ENCODE peak calls at places on chromosome 2, in ten cellular contexts. One of them, this sample, is unnamed.

GRCh38 chr2:9118383-9118960 is 88.1 kb upstream of the ASAP2 start:
- DNase-seq in thyroid gland: no peak
- DNase-seq in AG04450: no peak
- DNase-seq in sigmoid colon: peak; percentile 27
- DNase-seq in uterus: no peak
- DNase-seq in CD8-positive, alpha-beta memory T cell: no peak
- DNase-seq in GM23248: no peak
- DNase-seq in astrocyte: no peak
- DNase-seq in DND-41: no peak
- DNase-seq in Panc1: no peak
- DNase-seq in this sample: no peak

GRCh38 chr2:65528241-65528574 is 95.8 kb upstream of the SPRED2 start:
- DNase-seq in thyroid gland: no peak
- DNase-seq in AG04450: no peak
- DNase-seq in sigmoid colon: no peak
- DNase-seq in uterus: no peak
- DNase-seq in CD8-positive, alpha-beta memory T cell: no peak
- DNase-seq in GM23248: no peak
- DNase-seq in astrocyte: no peak
- DNase-seq in DND-41: no peak
- DNase-seq in Panc1: no peak
- DNase-seq in this sample: no peak

GRCh38 chr2:119823734-119824334 is 64.1 kb downstream of the PTPN4 start:
- DNase-seq in thyroid gland: peak; percentile 36
- DNase-seq in AG04450: no peak
- DNase-seq in sigmoid colon: no peak
- DNase-seq in uterus: no peak
- DNase-seq in CD8-positive, alpha-beta memory T cell: peak; percentile 31
- DNase-seq in GM23248: peak; percentile 72
- DNase-seq in astrocyte: peak; percentile 19
- DNase-seq in DND-41: peak; percentile 19
- DNase-seq in Panc1: no peak
- DNase-seq in this sample: peak; percentile 27

GRCh38 chr2:65442420-65443020 is 10.1 kb upstream of the SPRED2 start:
- DNase-seq in thyroid gland: no peak
- DNase-seq in AG04450: no peak
- DNase-seq in sigmoid colon: no peak
- DNase-seq in uterus: no peak
- DNase-seq in CD8-positive, alpha-beta memory T cell: no peak
- DNase-seq in GM23248: no peak
- DNase-seq in astrocyte: no peak
- DNase-seq in DND-41: no peak
- DNase-seq in Panc1: no peak
- DNase-seq in this sample: no peak

GRCh38 chr2:45275235-45275805 is 266.1 kb upstream of the SIX2 start:
- DNase-seq in thyroid gland: no peak
- DNase-seq in AG04450: no peak
- DNase-seq in sigmoid colon: peak; percentile 24
- DNase-seq in uterus: no peak
- DNase-seq in CD8-positive, alpha-beta memory T cell: no peak
- DNase-seq in GM23248: peak; percentile 55
- DNase-seq in astrocyte: peak; percentile 30
- DNase-seq in DND-41: no peak
- DNase-seq in Panc1: no peak
- DNase-seq in this sample: no peak

GRCh38 chr2:65431417-65432226 is 777 bp downstream of the SPRED2 start:
- DNase-seq in thyroid gland: peak; percentile 50
- DNase-seq in AG04450: no peak
- DNase-seq in sigmoid colon: peak; percentile 80
- DNase-seq in uterus: peak; percentile 40
- DNase-seq in CD8-positive, alpha-beta memory T cell: peak; percentile 62
- DNase-seq in GM23248: peak; percentile 77
- DNase-seq in astrocyte: no peak
- DNase-seq in DND-41: peak; percentile 73
- DNase-seq in Panc1: no peak
- DNase-seq in this sample: peak; percentile 48

GRCh38 chr2:124524155-124524910 is 499.2 kb downstream of the CNTNAP5 start:
- DNase-seq in thyroid gland: peak; percentile 33
- DNase-seq in AG04450: no peak
- DNase-seq in sigmoid colon: no peak
- DNase-seq in uterus: no peak
- DNase-seq in CD8-positive, alpha-beta memory T cell: no peak
- DNase-seq in GM23248: no peak
- DNase-seq in astrocyte: no peak
- DNase-seq in DND-41: no peak
- DNase-seq in Panc1: no peak
- DNase-seq in this sample: no peak

GRCh38 chr2:70930371-70931329 is 5.0 kb upstream of the ATP6V1B1 start:
- DNase-seq in thyroid gland: no peak
- DNase-seq in AG04450: no peak
- DNase-seq in sigmoid colon: no peak
- DNase-seq in uterus: no peak
- DNase-seq in CD8-positive, alpha-beta memory T cell: no peak
- DNase-seq in GM23248: no peak
- DNase-seq in astrocyte: no peak
- DNase-seq in DND-41: no peak
- DNase-seq in Panc1: no peak
- DNase-seq in this sample: no peak

GRCh38 chr2:3005859-3006258 is 371.8 kb downstream of the EIPR1 start:
- DNase-seq in thyroid gland: no peak
- DNase-seq in AG04450: no peak
- DNase-seq in sigmoid colon: no peak
- DNase-seq in uterus: no peak
- DNase-seq in CD8-positive, alpha-beta memory T cell: no peak
- DNase-seq in GM23248: no peak
- DNase-seq in astrocyte: no peak
- DNase-seq in DND-41: no peak
- DNase-seq in Panc1: no peak
- DNase-seq in this sample: no peak

GRCh38 chr2:64854773-64855237 is 134.4 kb upstream of the SLC1A4 start:
- DNase-seq in thyroid gland: no peak
- DNase-seq in AG04450: no peak
- DNase-seq in sigmoid colon: peak; percentile 83
- DNase-seq in uterus: peak; percentile 55
- DNase-seq in CD8-positive, alpha-beta memory T cell: no peak
- DNase-seq in GM23248: peak; percentile 81
- DNase-seq in astrocyte: no peak
- DNase-seq in DND-41: no peak
- DNase-seq in Panc1: no peak
- DNase-seq in this sample: peak; percentile 53

GRCh38 chr2:56369316-56369715 is 185.5 kb downstream of the CCDC85A start:
- DNase-seq in thyroid gland: no peak
- DNase-seq in AG04450: no peak
- DNase-seq in sigmoid colon: no peak
- DNase-seq in uterus: no peak
- DNase-seq in CD8-positive, alpha-beta memory T cell: no peak
- DNase-seq in GM23248: peak; percentile 30
- DNase-seq in astrocyte: peak; percentile 50
- DNase-seq in DND-41: no peak
- DNase-seq in Panc1: no peak
- DNase-seq in this sample: no peak

GRCh38 chr2:224126459-224126858 is 87.4 kb upstream of the SERPINE2 start:
- DNase-seq in thyroid gland: no peak
- DNase-seq in AG04450: no peak
- DNase-seq in sigmoid colon: no peak
- DNase-seq in uterus: no peak
- DNase-seq in CD8-positive, alpha-beta memory T cell: no peak
- DNase-seq in GM23248: peak; percentile 35
- DNase-seq in astrocyte: peak; percentile 90
- DNase-seq in DND-41: no peak
- DNase-seq in Panc1: no peak
- DNase-seq in this sample: no peak

GRCh38 chr2:52594036-52594435 is 1173.6 kb upstream of the CHAC2 start:
- DNase-seq in thyroid gland: peak; percentile 37
- DNase-seq in AG04450: no peak
- DNase-seq in sigmoid colon: no peak
- DNase-seq in uterus: no peak
- DNase-seq in CD8-positive, alpha-beta memory T cell: no peak
- DNase-seq in GM23248: no peak
- DNase-seq in astrocyte: peak; percentile 36
- DNase-seq in DND-41: no peak
- DNase-seq in Panc1: no peak
- DNase-seq in this sample: no peak

GRCh38 chr2:3242747-3243369 is 134.8 kb downstream of the EIPR1 start:
- DNase-seq in thyroid gland: no peak
- DNase-seq in AG04450: no peak
- DNase-seq in sigmoid colon: no peak
- DNase-seq in uterus: no peak
- DNase-seq in CD8-positive, alpha-beta memory T cell: peak; percentile 61
- DNase-seq in GM23248: peak; percentile 30
- DNase-seq in astrocyte: no peak
- DNase-seq in DND-41: peak; percentile 50
- DNase-seq in Panc1: no peak
- DNase-seq in this sample: no peak

GRCh38 chr2:133152801-133153200 is 415.5 kb downstream of the NCKAP5 start:
- DNase-seq in thyroid gland: no peak
- DNase-seq in AG04450: no peak
- DNase-seq in sigmoid colon: no peak
- DNase-seq in uterus: no peak
- DNase-seq in CD8-positive, alpha-beta memory T cell: no peak
- DNase-seq in GM23248: no peak
- DNase-seq in astrocyte: no peak
- DNase-seq in DND-41: no peak
- DNase-seq in Panc1: no peak
- DNase-seq in this sample: no peak

GRCh38 chr2:23703037-23703582 is 223.8 kb downstream of the ATAD2B start:
- DNase-seq in thyroid gland: no peak
- DNase-seq in AG04450: no peak
- DNase-seq in sigmoid colon: peak; percentile 50
- DNase-seq in uterus: no peak
- DNase-seq in CD8-positive, alpha-beta memory T cell: no peak
- DNase-seq in GM23248: no peak
- DNase-seq in astrocyte: no peak
- DNase-seq in DND-41: no peak
- DNase-seq in Panc1: no peak
- DNase-seq in this sample: no peak

GRCh38 chr2:108139521-108139920 is 100.2 kb upstream of the SULT1C3 start:
- DNase-seq in thyroid gland: no peak
- DNase-seq in AG04450: no peak
- DNase-seq in sigmoid colon: no peak
- DNase-seq in uterus: no peak
- DNase-seq in CD8-positive, alpha-beta memory T cell: no peak
- DNase-seq in GM23248: peak; percentile 45
- DNase-seq in astrocyte: peak; percentile 6
- DNase-seq in DND-41: no peak
- DNase-seq in Panc1: no peak
- DNase-seq in this sample: no peak

GRCh38 chr2:55228224-55228563 is 3.9 kb downstream of the CLHC1 start:
- DNase-seq in thyroid gland: no peak
- DNase-seq in AG04450: no peak
- DNase-seq in sigmoid colon: no peak
- DNase-seq in uterus: no peak
- DNase-seq in CD8-positive, alpha-beta memory T cell: no peak
- DNase-seq in GM23248: no peak
- DNase-seq in astrocyte: no peak
- DNase-seq in DND-41: no peak
- DNase-seq in Panc1: no peak
- DNase-seq in this sample: no peak
- H3K4me3 ChIP-seq in thyroid gland: no peak overlapping the region
- H3K4me3 ChIP-seq in AG04450: no peak overlapping the region
- H3K4me3 ChIP-seq in sigmoid colon: no peak overlapping the region
- H3K4me3 ChIP-seq in uterus: no peak overlapping the region
- H3K4me3 ChIP-seq in CD8-positive, alpha-beta memory T cell: peak overlapping the region; percentile 15
- H3K4me3 ChIP-seq in GM23248: no peak overlapping the region
- H3K4me3 ChIP-seq in astrocyte: no peak overlapping the region
- H3K4me3 ChIP-seq in DND-41: no peak overlapping the region
- H3K4me3 ChIP-seq in Panc1: no peak overlapping the region
- H3K4me3 ChIP-seq in this sample: no peak overlapping the region

GRCh38 chr2:94966689-94967088 is 58.8 kb upstream of the MAL start:
- DNase-seq in thyroid gland: no peak
- DNase-seq in AG04450: no peak
- DNase-seq in sigmoid colon: no peak
- DNase-seq in uterus: no peak
- DNase-seq in CD8-positive, alpha-beta memory T cell: no peak
- DNase-seq in GM23248: no peak
- DNase-seq in astrocyte: no peak
- DNase-seq in DND-41: no peak
- DNase-seq in Panc1: no peak
- DNase-seq in this sample: no peak
- H3K27me3 ChIP-seq in thyroid gland: no peaks in the 10 kb centered on the region
- H3K27me3 ChIP-seq in AG04450: no peaks in the 10 kb centered on the region
- H3K27me3 ChIP-seq in sigmoid colon: peaks cover 16% of the 10 kb centered on the region
- H3K27me3 ChIP-seq in uterus: no peaks in the 10 kb centered on the region
- H3K27me3 ChIP-seq in CD8-positive, alpha-beta memory T cell: no peaks in the 10 kb centered on the region
- H3K27me3 ChIP-seq in GM23248: peaks cover 51% of the 10 kb centered on the region
- H3K27me3 ChIP-seq in astrocyte: peaks cover 2% of the 10 kb centered on the region
- H3K27me3 ChIP-seq in DND-41: peaks cover 19% of the 10 kb centered on the region
- H3K27me3 ChIP-seq in Panc1: peaks cover 39% of the 10 kb centered on the region
- H3K27me3 ChIP-seq in this sample: peaks cover 49% of the 10 kb centered on the region

DNA sequence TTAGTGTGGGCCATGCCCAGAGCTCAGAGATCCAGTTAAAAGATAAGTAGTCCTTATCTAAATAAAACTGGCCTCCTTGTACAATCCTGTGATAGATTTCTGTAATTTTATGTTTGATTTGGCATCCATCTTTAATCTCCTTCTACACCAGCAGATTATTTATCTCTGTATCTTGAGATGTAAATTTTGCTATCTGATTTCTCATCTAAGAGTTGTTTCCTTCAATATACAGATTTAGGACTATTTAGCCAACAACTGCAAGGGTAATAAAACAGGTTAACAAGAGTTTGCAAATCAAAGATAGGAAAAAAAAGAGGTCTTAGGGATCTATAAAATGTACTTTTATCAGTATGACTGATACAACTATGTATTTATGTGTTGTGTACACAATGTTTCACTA is 68.6 kb upstream of the ABCA12 start:
- DNase-seq in thyroid gland: no peak
- DNase-seq in AG04450: no peak
- DNase-seq in sigmoid colon: no peak
- DNase-seq in uterus: no peak
- DNase-seq in CD8-positive, alpha-beta memory T cell: no peak
- DNase-seq in GM23248: no peak
- DNase-seq in astrocyte: no peak
- DNase-seq in DND-41: no peak
- DNase-seq in Panc1: no peak
- DNase-seq in this sample: no peak
- H3K9me3 ChIP-seq in thyroid gland: no peaks in the 10 kb centered on the region
- H3K9me3 ChIP-seq in AG04450: peaks cover 11% of the 10 kb centered on the region
- H3K9me3 ChIP-seq in sigmoid colon: no peaks in the 10 kb centered on the region
- H3K9me3 ChIP-seq in uterus: no peaks in the 10 kb centered on the region
- H3K9me3 ChIP-seq in CD8-positive, alpha-beta memory T cell: no peaks in the 10 kb centered on the region
- H3K9me3 ChIP-seq in GM23248: no peaks in the 10 kb centered on the region
- H3K9me3 ChIP-seq in astrocyte: no peaks in the 10 kb centered on the region
- H3K9me3 ChIP-seq in DND-41: peaks cover 7% of the 10 kb centered on the region
- H3K9me3 ChIP-seq in Panc1: peaks cover 7% of the 10 kb centered on the region
- H3K9me3 ChIP-seq in this sample: peaks cover 4% of the 10 kb centered on the region

GRCh38 chr2:15939854-15940660 is at the start of gene MYCN:
- DNase-seq in thyroid gland: peak; percentile 82
- DNase-seq in AG04450: no peak
- DNase-seq in sigmoid colon: no peak
- DNase-seq in uterus: peak; percentile 60
- DNase-seq in CD8-positive, alpha-beta memory T cell: peak; percentile 46
- DNase-seq in GM23248: no peak
- DNase-seq in astrocyte: peak; percentile 6
- DNase-seq in DND-41: no peak
- DNase-seq in Panc1: no peak
- DNase-seq in this sample: no peak
- H3K4me3 ChIP-seq in thyroid gland: peak within 1 kb of the TSS; percentile 51
- H3K4me3 ChIP-seq in AG04450: no peak within 1 kb of the TSS
- H3K4me3 ChIP-seq in sigmoid colon: peak within 1 kb of the TSS; percentile 40
- H3K4me3 ChIP-seq in uterus: peak within 1 kb of the TSS; percentile 44
- H3K4me3 ChIP-seq in CD8-positive, alpha-beta memory T cell: no peak within 1 kb of the TSS
- H3K4me3 ChIP-seq in GM23248: peak within 1 kb of the TSS; percentile 54
- H3K4me3 ChIP-seq in astrocyte: peak within 1 kb of the TSS; percentile 54
- H3K4me3 ChIP-seq in DND-41: no peak within 1 kb of the TSS
- H3K4me3 ChIP-seq in Panc1: peak within 1 kb of the TSS; percentile 19
- H3K4me3 ChIP-seq in this sample: peak within 1 kb of the TSS; percentile 41

This sample was measured in MG63.